ENCODE peak calls at places on chromosomes 11 and 22, in eight cellular contexts. X is lower lobe of right lung, Y is tibial nerve, M is NCI-H2081 treated with DMSO at 0.1 percent for 48 hours, D is GM04503, L is psoas muscle, G is DMS153, Q is H1. E is an unnamed sample.

GRCh38 chr11:58513747-58514367 is 6.0 kb upstream of the OR5B21 start:
- DNase-seq in X (no peak), Y (no peak), M (no peak), D (peak), L (no peak), G (peak), Q (peak), E (no peak)

GRCh38 chr11:116558504-116559252 is 214.1 kb downstream of the BUD13 start:
- DNase-seq in X (no peak), Y (no peak), M (no peak), D (peak), L (no peak), G (no peak), Q (no peak), E (no peak)

GRCh38 chr22:17313591-17313990 is 55.7 kb upstream of the CECR2 start:
- DNase-seq in X (no peak), Y (no peak), M (no peak), D (no peak), L (no peak), G (no peak), Q (no peak), E (no peak)

GRCh38 chr11:34585870-34586654 is 34.8 kb upstream of the EHF start:
- DNase-seq in X (no peak), Y (no peak), M (no peak), D (peak), L (no peak), G (peak), Q (no peak), E (no peak)

GRCh38 chr22:42920101-42920820 is 63.2 kb upstream of the ARFGAP3 start:
- DNase-seq in X (peak), Y (no peak), M (no peak), D (peak), L (no peak), G (no peak), Q (no peak), E (no peak)

GRCh38 chr11:15716550-15716949 is 601.8 kb downstream of the INSC start:
- DNase-seq in X (no peak), Y (no peak), M (no peak), D (no peak), L (no peak), G (peak), Q (no peak), E (no peak)

GRCh38 chr11:283405-284080 is 5.3 kb downstream of the NLRP6 start:
- DNase-seq in X (no peak), Y (peak), M (no peak), D (no peak), L (no peak), G (no peak), Q (no peak), E (no peak)

GRCh38 chr22:49649166-49649565 is 178.5 kb downstream of the BRD1 start:
- DNase-seq in X (no peak), Y (no peak), M (no peak), D (no peak), L (peak), G (no peak), Q (no peak), E (no peak)

GRCh38 chr11:133908827-133909226 is 47.9 kb downstream of the IGSF9B start:
- DNase-seq in X (peak), Y (no peak), M (no peak), D (no peak), L (no peak), G (no peak), Q (no peak), E (no peak)

GRCh38 chr11:95100191-95100648 is 10.6 kb downstream of the ENDOD1 start:
- DNase-seq in X (no peak), Y (no peak), M (no peak), D (no peak), L (no peak), G (no peak), Q (no peak), E (no peak)

GRCh38 chr11:11426226-11426915 is 73.3 kb upstream of the CSNK2A3 start:
- DNase-seq in X (no peak), Y (no peak), M (no peak), D (no peak), L (no peak), G (no peak), Q (no peak), E (no peak)

GRCh38 chr11:14414470-14415461 is 55.8 kb upstream of the RRAS2 start:
- DNase-seq in X (no peak), Y (no peak), M (no peak), D (no peak), L (no peak), G (no peak), Q (no peak), E (no peak)

GRCh38 chr11:96219981-96220623 is 122.9 kb downstream of the MAML2 start:
- DNase-seq in X (no peak), Y (no peak), M (no peak), D (peak), L (no peak), G (peak), Q (no peak), E (no peak)

E was measured in left ventricle myocardium inferior.